ENCODE peak calls at places on chromosomes 4 and X, in eight cellular contexts. N, Y, E, U, K, L, T and S are unnamed samples.

GRCh38 chr4:68176500-68176899 is 46.8 kb upstream of the TMPRSS11F start:
- DNase-seq in Y (no peak), T (no peak), L (no peak), E (no peak), K (no peak), U (no peak), N (no peak), S (no peak)

GRCh38 chr4:82691431-82691830 is 107.2 kb downstream of the SCD5 start:
- DNase-seq in L (no peak), N (no peak), U (no peak), Y (no peak), E (no peak), K (no peak), T (no peak), S (no peak)

GRCh38 chrX:80808160-80808735 is 1.4 kb downstream of the BRWD3 start:
- DNase-seq in T (peak; percentile 55), U (peak; percentile 37), N (peak; percentile 79), E (no peak), Y (peak; percentile 85), L (peak; percentile 77), K (no peak), S (no peak)

GRCh38 chr4:89263265-89263664 is 44.3 kb downstream of the GPRIN3 start:
- DNase-seq in T (no peak), N (no peak), K (no peak), Y (no peak), U (no peak), E (no peak), L (no peak), S (no peak)

GRCh38 chr4:183438458-183439113 is 5.8 kb upstream of the CDKN2AIP start:
- DNase-seq in Y (no peak), L (no peak), N (peak; percentile 70), K (no peak), U (no peak), E (peak; percentile 88), T (peak; percentile 92), S (peak; percentile 82)

GRCh38 chrX:110133735-110134370 is 130.9 kb downstream of the TMEM164 start:
- DNase-seq in E (no peak), Y (no peak), T (no peak), K (no peak), L (no peak), N (no peak), U (no peak), S (no peak)

GRCh38 chrX:12779534-12779933 is 11.7 kb upstream of the PRPS2 start:
- DNase-seq in Y (no peak), U (no peak), T (peak; percentile 6), E (no peak), K (no peak), N (peak; percentile 53), L (no peak), S (no peak)

GRCh38 chrX:16827225-16827624 is 41.0 kb downstream of the TXLNG start:
- DNase-seq in T (peak; percentile 70), L (no peak), E (no peak), Y (no peak), U (no peak), K (no peak), N (no peak), S (no peak)

GRCh38 chr4:167887726-167888125 is 204.6 kb upstream of the ANXA10 start:
- DNase-seq in K (no peak), L (no peak), T (no peak), E (no peak), N (no peak), U (no peak), Y (no peak), S (no peak)

GRCh38 chr4:38283724-38284123 is 323.5 kb downstream of the PTTG2 start:
- DNase-seq in K (no peak), U (no peak), Y (no peak), L (no peak), T (no peak), E (no peak), N (no peak), S (no peak)

DNA sequence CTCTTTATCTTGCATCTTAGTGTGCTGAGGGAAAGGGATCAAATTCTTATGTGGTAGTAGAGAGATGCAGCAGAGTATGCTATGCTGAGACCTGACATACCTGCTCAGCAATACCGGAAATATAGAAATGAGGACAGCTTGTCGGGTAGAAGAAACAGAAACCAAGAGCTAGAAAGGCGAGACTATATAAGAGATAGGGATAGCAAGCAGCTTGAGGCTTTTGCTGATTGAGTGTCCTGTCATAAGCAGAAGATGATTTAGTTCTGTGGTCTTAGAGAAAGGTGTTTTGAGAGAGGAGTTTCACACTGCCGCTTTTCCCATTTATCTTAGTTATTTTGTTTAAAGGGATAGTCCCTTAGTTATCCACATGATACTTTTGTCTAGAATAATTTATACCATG is 31.7 kb downstream of the USP9X start:
- DNase-seq in U (no peak), E (no peak), L (no peak), N (no peak), K (no peak), Y (no peak), T (no peak), S (no peak)
- H3K4me3 ChIP-seq in U (no peak overlapping the region), E (no peak overlapping the region), L (no peak overlapping the region), N (no peak overlapping the region), K (no peak overlapping the region), Y (no peak overlapping the region), T (no peak overlapping the region), S (no peak overlapping the region)

DNA sequence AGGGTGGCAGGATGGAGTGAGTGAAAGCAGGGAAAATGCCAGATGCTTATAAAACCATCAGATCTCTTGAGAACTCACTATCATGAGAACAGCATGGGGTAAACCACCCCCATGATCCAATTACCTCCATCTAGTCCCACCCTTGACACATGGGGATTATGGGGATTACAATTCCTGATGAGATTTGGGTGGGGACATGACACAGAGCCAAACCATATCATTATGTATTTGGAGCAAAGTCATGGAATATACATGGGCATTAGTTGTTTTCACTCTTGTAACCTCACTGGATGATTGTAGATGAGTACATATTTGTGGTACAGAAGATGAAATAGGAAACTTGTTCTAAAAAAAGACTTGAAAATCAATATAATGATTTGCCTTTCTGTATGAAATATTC is 674.5 kb upstream of the BOD1L1 start:
- DNase-seq in E (no peak), K (no peak), N (no peak), T (no peak), Y (no peak), L (no peak), U (no peak), S (no peak)
- H3K9me3 ChIP-seq in E (no peaks in the 10 kb centered on the region), K (no peaks in the 10 kb centered on the region), N (no peaks in the 10 kb centered on the region), T (no peaks in the 10 kb centered on the region), Y (no peaks in the 10 kb centered on the region), L (no peaks in the 10 kb centered on the region), U (no peaks in the 10 kb centered on the region), S (no peaks in the 10 kb centered on the region)

DNA sequence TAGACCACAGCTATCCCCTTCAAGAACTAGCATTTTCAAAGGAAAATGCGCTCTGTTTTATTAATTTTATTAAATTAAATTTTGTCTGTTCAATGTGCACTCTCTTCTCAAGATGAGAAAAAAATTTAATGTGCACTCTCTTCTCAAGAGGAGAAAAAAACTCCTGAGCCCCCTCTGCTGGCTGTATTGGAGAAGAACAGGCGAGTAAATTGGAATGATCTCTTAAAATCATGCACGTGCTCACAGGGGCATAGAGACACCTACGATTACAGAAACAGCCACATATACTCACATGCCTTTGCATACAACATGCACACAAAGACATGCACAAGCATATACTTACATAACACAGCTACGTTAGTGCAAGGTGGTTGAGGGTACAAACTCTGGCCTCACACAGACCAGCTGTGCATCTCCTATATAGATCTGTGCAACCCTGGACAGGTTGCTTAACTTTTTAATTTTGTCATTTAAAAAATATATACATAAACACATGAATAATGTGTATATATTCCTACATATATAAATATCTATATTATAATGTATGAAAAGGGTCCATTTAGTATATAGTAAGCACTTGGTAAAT is 176.2 kb upstream of the CXorf66 start:
- DNase-seq in T (no peak), U (no peak), L (peak; percentile 42), N (peak; percentile 33), E (peak; percentile 20), K (no peak), Y (no peak), S (no peak)
- TF ChIP-seq CTCF in T (peak; percentile 50), U (peak; percentile 33), L (peak; percentile 77), N (peak; percentile 66), E (peak; percentile 78), K (peak; percentile 64), Y (peak; percentile 45), S (peak; percentile 38)

GRCh38 chrX:135522878-135523693 is 2.6 kb downstream of the INTS6L start:
- DNase-seq in T (no peak), Y (no peak), K (no peak), U (no peak), L (no peak), N (no peak), E (no peak), S (no peak)
- H3K4me3 ChIP-seq in T (peak overlapping the region; percentile 69), Y (no peak overlapping the region), K (peak overlapping the region; percentile 58), U (peak overlapping the region; percentile 88), L (no peak overlapping the region), N (peak overlapping the region; percentile 59), E (peak overlapping the region; percentile 81), S (no peak overlapping the region)

DNA sequence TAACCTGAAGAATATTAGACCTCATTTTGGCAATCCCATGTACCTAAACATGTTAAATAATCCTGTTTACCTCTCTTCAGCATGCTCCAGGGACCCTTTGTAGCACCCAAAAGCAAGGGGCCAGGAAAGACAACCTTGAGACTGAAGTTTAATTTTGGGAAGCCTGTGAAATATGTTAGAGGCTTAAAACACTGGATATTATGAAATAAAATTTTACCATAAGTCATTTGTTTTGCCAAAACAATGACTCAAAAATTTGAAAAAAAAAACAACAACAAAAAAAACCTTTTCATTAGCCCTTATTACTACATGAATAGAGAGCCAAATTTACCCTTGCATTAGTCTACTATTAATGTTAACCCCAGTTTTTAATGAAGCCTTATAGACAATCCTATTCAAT is 49.7 kb downstream of the HMGB2 start:
- DNase-seq in E (no peak), L (no peak), T (no peak), N (no peak), K (no peak), Y (no peak), U (no peak), S (no peak)
- H3K9me3 ChIP-seq in E (peaks cover 25% of the 10 kb centered on the region), L (no peaks in the 10 kb centered on the region), T (no peaks in the 10 kb centered on the region), N (peaks cover 4% of the 10 kb centered on the region), K (peaks cover 6% of the 10 kb centered on the region), Y (no peaks in the 10 kb centered on the region), U (peaks cover 13% of the 10 kb centered on the region), S (peaks cover 12% of the 10 kb centered on the region)

DNA sequence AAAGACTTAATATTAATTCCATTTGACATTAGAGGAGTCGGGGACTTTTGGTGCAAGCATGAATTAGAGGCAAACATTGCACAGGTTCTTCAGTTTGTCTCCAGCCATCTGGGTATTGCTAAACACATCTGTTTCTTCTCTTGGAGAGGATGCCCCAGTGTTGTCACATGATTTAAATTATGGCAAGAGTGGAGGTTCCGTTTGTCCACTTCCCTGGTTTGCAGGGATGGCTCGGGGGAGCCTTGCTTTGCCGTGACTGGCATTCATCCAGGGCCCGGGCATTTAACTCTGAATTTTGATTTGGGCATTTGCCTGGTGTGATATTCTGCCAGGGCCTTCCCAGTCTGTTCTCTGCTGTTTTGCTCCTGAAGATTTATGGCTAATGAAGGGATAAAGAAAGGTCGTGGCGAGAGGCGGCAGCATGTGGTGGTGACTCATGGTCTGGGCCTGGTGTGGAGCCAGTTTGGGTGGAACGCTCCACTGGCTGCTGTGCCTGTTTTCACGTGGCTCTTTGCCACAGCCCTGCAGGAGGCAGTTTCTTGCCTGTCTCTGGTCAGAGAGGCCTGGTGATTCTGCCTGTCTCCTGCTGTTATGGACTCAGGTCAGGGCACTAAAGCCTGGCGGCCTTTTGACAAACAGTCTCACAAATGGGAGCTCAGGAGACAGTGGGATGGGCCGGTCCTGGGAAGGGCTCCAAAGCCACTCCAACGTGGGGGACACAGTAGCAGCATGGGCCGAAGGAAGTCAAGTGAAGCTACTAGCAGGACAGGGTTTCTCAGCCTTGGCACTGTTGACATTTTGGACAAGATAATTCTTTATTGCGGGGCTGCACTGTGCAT is 99.4 kb upstream of the PGRMC2 start:
- DNase-seq in Y (peak; percentile 96), U (peak; percentile 69), N (peak; percentile 95), L (peak; percentile 85), T (peak; percentile 98), K (no peak), E (peak; percentile 54), S (no peak)
- TF ChIP-seq CTCF in Y (no peak), U (no peak), N (no peak), L (no peak), T (no peak), K (no peak), E (no peak), S (no peak)